ENCODE peak calls at places on chromosomes 12 and 14, in eight cellular contexts. One of them, this sample, is unnamed.

GRCh38 chr14:42563313-42563712 is 956.6 kb downstream of the LRFN5 start:
- DNase-seq in OCI-LY7: no peak
- DNase-seq in tibial nerve: no peak
- DNase-seq in cardiac muscle cell: no peak
- DNase-seq in astrocyte of the cerebellum: no peak
- DNase-seq in neural progenitor cell: no peak
- DNase-seq in breast epithelium: no peak
- DNase-seq in bronchial epithelial cell: no peak
- DNase-seq in this sample: no peak

GRCh38 chr12:15693233-15693911 is 95.8 kb downstream of the EPS8 start:
- DNase-seq in astrocyte of the cerebellum: no peak
- DNase-seq in neural progenitor cell: no peak
- DNase-seq in breast epithelium: no peak
- DNase-seq in OCI-LY7: no peak
- DNase-seq in tibial nerve: no peak
- DNase-seq in cardiac muscle cell: no peak
- DNase-seq in bronchial epithelial cell: no peak
- DNase-seq in this sample: no peak

GRCh38 chr12:120972870-120973543 is 5.3 kb upstream of the HNF1A start:
- DNase-seq in neural progenitor cell: peak
- DNase-seq in cardiac muscle cell: peak
- DNase-seq in astrocyte of the cerebellum: no peak
- DNase-seq in bronchial epithelial cell: no peak
- DNase-seq in OCI-LY7: no peak
- DNase-seq in breast epithelium: no peak
- DNase-seq in tibial nerve: no peak
- DNase-seq in this sample: no peak

GRCh38 chr12:77167801-77168200 is 102.4 kb upstream of the E2F7 start:
- DNase-seq in breast epithelium: no peak
- DNase-seq in tibial nerve: no peak
- DNase-seq in astrocyte of the cerebellum: no peak
- DNase-seq in cardiac muscle cell: no peak
- DNase-seq in OCI-LY7: no peak
- DNase-seq in bronchial epithelial cell: peak
- DNase-seq in neural progenitor cell: no peak
- DNase-seq in this sample: no peak

GRCh38 chr14:99215277-99215676 is 56.7 kb downstream of the BCL11B start:
- DNase-seq in tibial nerve: no peak
- DNase-seq in OCI-LY7: no peak
- DNase-seq in neural progenitor cell: no peak
- DNase-seq in astrocyte of the cerebellum: peak
- DNase-seq in breast epithelium: no peak
- DNase-seq in bronchial epithelial cell: peak
- DNase-seq in cardiac muscle cell: no peak
- DNase-seq in this sample: peak

GRCh38 chr14:36996133-36996856 is 176.1 kb downstream of the SLC25A21 start:
- DNase-seq in cardiac muscle cell: no peak
- DNase-seq in astrocyte of the cerebellum: no peak
- DNase-seq in OCI-LY7: no peak
- DNase-seq in tibial nerve: no peak
- DNase-seq in breast epithelium: no peak
- DNase-seq in neural progenitor cell: no peak
- DNase-seq in bronchial epithelial cell: peak
- DNase-seq in this sample: no peak

GRCh38 chr12:2507811-2508210 is 287.0 kb upstream of the FKBP4 start:
- DNase-seq in OCI-LY7: no peak
- DNase-seq in astrocyte of the cerebellum: no peak
- DNase-seq in cardiac muscle cell: no peak
- DNase-seq in bronchial epithelial cell: no peak
- DNase-seq in neural progenitor cell: peak
- DNase-seq in tibial nerve: no peak
- DNase-seq in breast epithelium: no peak
- DNase-seq in this sample: no peak

GRCh38 chr12:92927436-92928116 is 1.5 kb downstream of the EEA1 start:
- DNase-seq in cardiac muscle cell: no peak
- DNase-seq in neural progenitor cell: peak
- DNase-seq in breast epithelium: no peak
- DNase-seq in astrocyte of the cerebellum: no peak
- DNase-seq in tibial nerve: no peak
- DNase-seq in bronchial epithelial cell: peak
- DNase-seq in OCI-LY7: peak
- DNase-seq in this sample: peak

GRCh38 chr14:100441271-100441947 is 118.3 kb downstream of the SLC25A47 start:
- DNase-seq in cardiac muscle cell: no peak
- DNase-seq in OCI-LY7: no peak
- DNase-seq in astrocyte of the cerebellum: no peak
- DNase-seq in tibial nerve: no peak
- DNase-seq in neural progenitor cell: no peak
- DNase-seq in breast epithelium: no peak
- DNase-seq in bronchial epithelial cell: no peak
- DNase-seq in this sample: no peak

GRCh38 chr14:24803933-24804494 is 170.0 kb upstream of the GZMB start:
- DNase-seq in tibial nerve: no peak
- DNase-seq in neural progenitor cell: no peak
- DNase-seq in breast epithelium: no peak
- DNase-seq in OCI-LY7: no peak
- DNase-seq in astrocyte of the cerebellum: no peak
- DNase-seq in bronchial epithelial cell: no peak
- DNase-seq in cardiac muscle cell: no peak
- DNase-seq in this sample: no peak

GRCh38 chr12:121575952-121576615 is 4.7 kb downstream of the KDM2B start:
- DNase-seq in tibial nerve: no peak
- DNase-seq in astrocyte of the cerebellum: no peak
- DNase-seq in neural progenitor cell: peak
- DNase-seq in OCI-LY7: no peak
- DNase-seq in cardiac muscle cell: no peak
- DNase-seq in breast epithelium: peak
- DNase-seq in bronchial epithelial cell: peak
- DNase-seq in this sample: no peak

GRCh38 chr12:89472508-89472907 is 52.1 kb downstream of the GALNT4 start:
- DNase-seq in cardiac muscle cell: no peak
- DNase-seq in breast epithelium: no peak
- DNase-seq in tibial nerve: no peak
- DNase-seq in bronchial epithelial cell: peak
- DNase-seq in neural progenitor cell: no peak
- DNase-seq in OCI-LY7: no peak
- DNase-seq in astrocyte of the cerebellum: no peak
- DNase-seq in this sample: no peak

GRCh38 chr12:26651566-26652188 is 181.3 kb downstream of the ITPR2 start:
- DNase-seq in bronchial epithelial cell: peak
- DNase-seq in cardiac muscle cell: peak
- DNase-seq in breast epithelium: peak
- DNase-seq in astrocyte of the cerebellum: peak
- DNase-seq in tibial nerve: peak
- DNase-seq in neural progenitor cell: peak
- DNase-seq in OCI-LY7: peak
- DNase-seq in this sample: peak

GRCh38 chr14:20632831-20633771 is 8.4 kb downstream of the OR6S1 start:
- DNase-seq in neural progenitor cell: peak
- DNase-seq in tibial nerve: peak
- DNase-seq in astrocyte of the cerebellum: no peak
- DNase-seq in breast epithelium: no peak
- DNase-seq in bronchial epithelial cell: peak
- DNase-seq in cardiac muscle cell: peak
- DNase-seq in OCI-LY7: no peak
- DNase-seq in this sample: peak

GRCh38 chr12:131991816-131992430 is 42.2 kb downstream of the EP400 start:
- DNase-seq in OCI-LY7: no peak
- DNase-seq in cardiac muscle cell: no peak
- DNase-seq in bronchial epithelial cell: no peak
- DNase-seq in breast epithelium: no peak
- DNase-seq in neural progenitor cell: no peak
- DNase-seq in astrocyte of the cerebellum: no peak
- DNase-seq in tibial nerve: no peak
- DNase-seq in this sample: no peak

GRCh38 chr14:74867673-74868072 is 8.3 kb downstream of the PROX2 start:
- DNase-seq in astrocyte of the cerebellum: no peak
- DNase-seq in tibial nerve: no peak
- DNase-seq in bronchial epithelial cell: no peak
- DNase-seq in OCI-LY7: no peak
- DNase-seq in neural progenitor cell: no peak
- DNase-seq in breast epithelium: peak
- DNase-seq in cardiac muscle cell: no peak
- DNase-seq in this sample: no peak

GRCh38 chr12:131872154-131873046 is 22.0 kb upstream of the ULK1 start:
- DNase-seq in neural progenitor cell: no peak
- DNase-seq in cardiac muscle cell: no peak
- DNase-seq in bronchial epithelial cell: peak
- DNase-seq in tibial nerve: no peak
- DNase-seq in astrocyte of the cerebellum: no peak
- DNase-seq in breast epithelium: peak
- DNase-seq in OCI-LY7: no peak
- DNase-seq in this sample: no peak

GRCh38 chr14:31476131-31476917 is 11.5 kb downstream of the GPR33 start:
- DNase-seq in neural progenitor cell: no peak
- DNase-seq in astrocyte of the cerebellum: no peak
- DNase-seq in cardiac muscle cell: no peak
- DNase-seq in breast epithelium: no peak
- DNase-seq in bronchial epithelial cell: no peak
- DNase-seq in OCI-LY7: no peak
- DNase-seq in tibial nerve: no peak
- DNase-seq in this sample: no peak

GRCh38 chr14:63941023-63941422 is 88.2 kb downstream of the SYNE2 start:
- DNase-seq in bronchial epithelial cell: no peak
- DNase-seq in breast epithelium: no peak
- DNase-seq in cardiac muscle cell: no peak
- DNase-seq in neural progenitor cell: no peak
- DNase-seq in OCI-LY7: no peak
- DNase-seq in astrocyte of the cerebellum: no peak
- DNase-seq in tibial nerve: no peak
- DNase-seq in this sample: no peak

GRCh38 chr12:44765796-44766195 is 110.3 kb downstream of the NELL2 start:
- DNase-seq in bronchial epithelial cell: no peak
- DNase-seq in OCI-LY7: no peak
- DNase-seq in breast epithelium: no peak
- DNase-seq in cardiac muscle cell: no peak
- DNase-seq in tibial nerve: no peak
- DNase-seq in astrocyte of the cerebellum: no peak
- DNase-seq in neural progenitor cell: no peak
- DNase-seq in this sample: no peak

GRCh38 chr12:120649442-120650248 is 9.2 kb downstream of the CABP1 start:
- DNase-seq in cardiac muscle cell: no peak
- DNase-seq in OCI-LY7: no peak
- DNase-seq in tibial nerve: no peak
- DNase-seq in breast epithelium: no peak
- DNase-seq in astrocyte of the cerebellum: no peak
- DNase-seq in bronchial epithelial cell: no peak
- DNase-seq in neural progenitor cell: peak
- DNase-seq in this sample: no peak

GRCh38 chr12:120399531-120399930 is 30.6 kb upstream of the MSI1 start:
- DNase-seq in cardiac muscle cell: no peak
- DNase-seq in breast epithelium: no peak
- DNase-seq in OCI-LY7: no peak
- DNase-seq in neural progenitor cell: no peak
- DNase-seq in tibial nerve: no peak
- DNase-seq in astrocyte of the cerebellum: peak
- DNase-seq in bronchial epithelial cell: peak
- DNase-seq in this sample: peak

GRCh38 chr12:94165670-94166069 is 17.3 kb downstream of the PLXNC1 start:
- DNase-seq in tibial nerve: no peak
- DNase-seq in astrocyte of the cerebellum: no peak
- DNase-seq in OCI-LY7: no peak
- DNase-seq in bronchial epithelial cell: no peak
- DNase-seq in neural progenitor cell: no peak
- DNase-seq in cardiac muscle cell: no peak
- DNase-seq in breast epithelium: no peak
- DNase-seq in this sample: no peak

GRCh38 chr14:99412122-99413061 is 68.3 kb downstream of the SETD3 start:
- DNase-seq in tibial nerve: no peak
- DNase-seq in cardiac muscle cell: peak
- DNase-seq in astrocyte of the cerebellum: peak
- DNase-seq in OCI-LY7: no peak
- DNase-seq in breast epithelium: no peak
- DNase-seq in bronchial epithelial cell: no peak
- DNase-seq in neural progenitor cell: peak
- DNase-seq in this sample: no peak

GRCh38 chr14:51818748-51819386 is 41.5 kb upstream of the GNG2 start:
- DNase-seq in OCI-LY7: peak
- DNase-seq in bronchial epithelial cell: no peak
- DNase-seq in neural progenitor cell: no peak
- DNase-seq in tibial nerve: no peak
- DNase-seq in breast epithelium: no peak
- DNase-seq in cardiac muscle cell: no peak
- DNase-seq in astrocyte of the cerebellum: no peak
- DNase-seq in this sample: no peak
- TF ChIP-seq CTCF in OCI-LY7: no peak
- TF ChIP-seq CTCF in bronchial epithelial cell: no peak
- TF ChIP-seq CTCF in neural progenitor cell: no peak
- TF ChIP-seq CTCF in tibial nerve: no peak
- TF ChIP-seq CTCF in breast epithelium: no peak
- TF ChIP-seq CTCF in cardiac muscle cell: no peak
- TF ChIP-seq CTCF in astrocyte of the cerebellum: no peak
- TF ChIP-seq CTCF in this sample: no peak

DNA sequence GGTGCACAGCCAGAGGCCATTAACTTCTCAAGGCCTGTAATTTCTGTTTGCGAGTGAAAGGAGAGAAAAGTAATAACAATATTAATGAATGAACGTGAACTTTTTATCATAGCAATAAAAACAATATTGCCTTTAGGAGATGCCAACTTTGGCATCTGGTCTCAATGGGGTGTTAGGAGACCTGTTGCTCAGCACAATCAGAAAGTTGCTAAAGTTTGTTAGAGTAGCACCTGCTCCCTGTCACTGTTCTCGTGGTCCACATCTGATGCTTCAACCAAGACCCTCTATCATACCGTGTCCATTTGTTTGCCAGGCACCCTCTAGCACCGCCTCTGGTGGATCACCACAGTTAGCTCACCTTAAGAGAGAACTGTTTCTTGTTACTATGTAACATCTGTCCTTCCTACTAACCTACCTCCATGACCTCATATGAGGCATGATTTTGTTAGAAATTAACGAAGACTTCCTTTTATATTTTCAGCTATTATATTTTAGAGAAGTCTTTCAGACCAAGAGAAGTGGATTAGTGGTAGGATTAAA is 12.5 kb upstream of the CLEC4E start:
- DNase-seq in astrocyte of the cerebellum: no peak
- DNase-seq in cardiac muscle cell: no peak
- DNase-seq in breast epithelium: no peak
- DNase-seq in tibial nerve: no peak
- DNase-seq in OCI-LY7: peak
- DNase-seq in neural progenitor cell: no peak
- DNase-seq in bronchial epithelial cell: no peak
- DNase-seq in this sample: no peak
- TF ChIP-seq CTCF in astrocyte of the cerebellum: no peak
- TF ChIP-seq CTCF in cardiac muscle cell: no peak
- TF ChIP-seq CTCF in breast epithelium: no peak
- TF ChIP-seq CTCF in tibial nerve: no peak
- TF ChIP-seq CTCF in OCI-LY7: peak
- TF ChIP-seq CTCF in neural progenitor cell: peak
- TF ChIP-seq CTCF in bronchial epithelial cell: no peak
- TF ChIP-seq CTCF in this sample: no peak

GRCh38 chr12:58933068-58933681 is 12.9 kb upstream of the LRIG3 start:
- DNase-seq in tibial nerve: no peak
- DNase-seq in breast epithelium: no peak
- DNase-seq in bronchial epithelial cell: no peak
- DNase-seq in astrocyte of the cerebellum: peak
- DNase-seq in cardiac muscle cell: no peak
- DNase-seq in OCI-LY7: no peak
- DNase-seq in neural progenitor cell: no peak
- DNase-seq in this sample: no peak
- TF ChIP-seq CTCF in tibial nerve: no peak
- TF ChIP-seq CTCF in breast epithelium: no peak
- TF ChIP-seq CTCF in bronchial epithelial cell: no peak
- TF ChIP-seq CTCF in astrocyte of the cerebellum: no peak
- TF ChIP-seq CTCF in cardiac muscle cell: no peak
- TF ChIP-seq CTCF in OCI-LY7: no peak
- TF ChIP-seq CTCF in neural progenitor cell: no peak
- TF ChIP-seq CTCF in this sample: no peak

GRCh38 chr12:52778833-52779232 is 1.7 kb upstream of the KRT76 start:
- DNase-seq in OCI-LY7: no peak
- DNase-seq in bronchial epithelial cell: no peak
- DNase-seq in neural progenitor cell: no peak
- DNase-seq in cardiac muscle cell: no peak
- DNase-seq in astrocyte of the cerebellum: no peak
- DNase-seq in tibial nerve: no peak
- DNase-seq in breast epithelium: no peak
- DNase-seq in this sample: no peak
- TF ChIP-seq CTCF in OCI-LY7: no peak
- TF ChIP-seq CTCF in bronchial epithelial cell: no peak
- TF ChIP-seq CTCF in neural progenitor cell: no peak
- TF ChIP-seq CTCF in cardiac muscle cell: no peak
- TF ChIP-seq CTCF in astrocyte of the cerebellum: no peak
- TF ChIP-seq CTCF in tibial nerve: no peak
- TF ChIP-seq CTCF in breast epithelium: no peak
- TF ChIP-seq CTCF in this sample: no peak

This sample was measured in HFF-Myc.